ENCODE peak calls at places on chromosome 4, in five cellular contexts. One of them, this sample, is unnamed.

GRCh38 chr4:120432451-120432850 is 365.8 kb upstream of the MAD2L1 start:
- DNase-seq in SK-N-SH: no peak
- DNase-seq in H1: no peak
- DNase-seq in HCT116: no peak
- DNase-seq in HepG2: no peak
- DNase-seq in this sample: no peak

GRCh38 chr4:169051936-169052335 is 41.9 kb upstream of the CBR4 start:
- DNase-seq in SK-N-SH: no peak
- DNase-seq in H1: no peak
- DNase-seq in HCT116: no peak
- DNase-seq in HepG2: no peak
- DNase-seq in this sample: no peak

GRCh38 chr4:95158045-95158444 is 390.7 kb downstream of the UNC5C start:
- DNase-seq in SK-N-SH: no peak
- DNase-seq in H1: no peak
- DNase-seq in HCT116: no peak
- DNase-seq in HepG2: no peak
- DNase-seq in this sample: no peak

GRCh38 chr4:171007618-171008390 is 805.4 kb upstream of the GALNTL6 start:
- DNase-seq in SK-N-SH: no peak
- DNase-seq in H1: no peak
- DNase-seq in HCT116: no peak
- DNase-seq in HepG2: no peak
- DNase-seq in this sample: no peak

GRCh38 chr4:118833192-118833820 is 2.6 kb downstream of the SEC24D start:
- DNase-seq in SK-N-SH: no peak
- DNase-seq in H1: no peak
- DNase-seq in HCT116: no peak
- DNase-seq in HepG2: no peak
- DNase-seq in this sample: no peak

GRCh38 chr4:21136231-21136630 is 436.0 kb downstream of the PACRGL start:
- DNase-seq in SK-N-SH: no peak
- DNase-seq in H1: no peak
- DNase-seq in HCT116: no peak
- DNase-seq in HepG2: no peak
- DNase-seq in this sample: no peak

GRCh38 chr4:186144596-186145569 is 40.4 kb downstream of the FAM149A start:
- DNase-seq in SK-N-SH: peak
- DNase-seq in H1: peak
- DNase-seq in HCT116: no peak
- DNase-seq in HepG2: no peak
- DNase-seq in this sample: peak

GRCh38 chr4:77950204-77950603 is 87.6 kb downstream of the MRPL1 start:
- DNase-seq in SK-N-SH: no peak
- DNase-seq in H1: no peak
- DNase-seq in HCT116: no peak
- DNase-seq in HepG2: no peak
- DNase-seq in this sample: no peak

GRCh38 chr4:11700751-11701226 is 272.1 kb upstream of the HS3ST1 start:
- DNase-seq in SK-N-SH: no peak
- DNase-seq in H1: no peak
- DNase-seq in HCT116: peak
- DNase-seq in HepG2: no peak
- DNase-seq in this sample: no peak

GRCh38 chr4:139018501-139018900 is 2.9 kb downstream of the NOCT start:
- DNase-seq in SK-N-SH: no peak
- DNase-seq in H1: no peak
- DNase-seq in HCT116: no peak
- DNase-seq in HepG2: no peak
- DNase-seq in this sample: no peak

GRCh38 chr4:139017861-139018260 is 2.3 kb downstream of the NOCT start:
- DNase-seq in SK-N-SH: no peak
- DNase-seq in H1: no peak
- DNase-seq in HCT116: no peak
- DNase-seq in HepG2: no peak
- DNase-seq in this sample: no peak

GRCh38 chr4:139015948-139016451 is 419 bp downstream of the NOCT start:
- DNase-seq in SK-N-SH: no peak
- DNase-seq in H1: no peak
- DNase-seq in HCT116: no peak
- DNase-seq in HepG2: peak
- DNase-seq in this sample: no peak

GRCh38 chr4:139014391-139015268 is 951 bp upstream of the NOCT start:
- DNase-seq in SK-N-SH: peak
- DNase-seq in H1: no peak
- DNase-seq in HCT116: peak
- DNase-seq in HepG2: peak
- DNase-seq in this sample: no peak

DNA sequence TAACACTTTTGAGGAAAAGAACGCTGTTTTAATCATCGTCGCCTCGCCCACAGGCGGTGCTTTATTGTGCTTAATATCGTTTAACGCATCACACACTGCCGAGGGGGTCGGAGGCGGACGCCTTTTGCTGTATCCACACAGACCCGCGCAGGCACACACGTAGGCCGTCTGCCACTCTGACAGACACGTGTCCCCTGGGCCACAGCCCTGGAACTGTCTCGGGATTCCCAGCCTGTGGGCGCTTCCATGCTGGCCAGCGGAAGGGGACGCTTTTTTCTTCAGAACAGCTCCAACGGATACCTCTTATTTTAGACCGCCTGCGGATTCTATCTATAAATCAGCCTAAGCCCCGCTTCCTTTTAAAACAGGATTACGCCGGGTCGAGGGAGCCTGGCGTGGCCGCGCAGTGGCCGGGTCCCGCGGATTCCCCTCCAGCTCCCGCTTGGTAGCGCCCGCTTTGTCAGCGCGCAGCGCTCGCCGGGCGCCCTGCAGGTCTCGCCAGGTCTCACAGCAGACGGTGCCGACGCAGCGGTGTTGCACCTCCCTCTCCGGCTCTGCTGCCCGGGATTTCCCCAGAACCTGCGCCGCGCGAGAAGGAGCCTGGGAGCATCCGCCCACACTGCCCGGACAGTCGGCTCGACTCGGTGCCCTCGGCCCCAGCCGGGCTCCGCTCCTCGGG is at the start of gene NOCT:
- DNase-seq in SK-N-SH: peak
- DNase-seq in H1: peak
- DNase-seq in HCT116: peak
- DNase-seq in HepG2: peak
- DNase-seq in this sample: peak
- TF ChIP-seq JUND in SK-N-SH: peak
- TF ChIP-seq JUND in H1: peak
- TF ChIP-seq JUND in HCT116: peak
- TF ChIP-seq JUND in HepG2: peak
- TF ChIP-seq JUND in this sample: peak

GRCh38 chr4:111398906-111399330 is 746.3 kb upstream of the FAM241A start:
- DNase-seq in SK-N-SH: no peak
- DNase-seq in H1: no peak
- DNase-seq in HCT116: no peak
- DNase-seq in HepG2: no peak
- DNase-seq in this sample: no peak
- TF ChIP-seq JUND in SK-N-SH: no peak
- TF ChIP-seq JUND in H1: no peak
- TF ChIP-seq JUND in HCT116: no peak
- TF ChIP-seq JUND in HepG2: no peak
- TF ChIP-seq JUND in this sample: no peak

DNA sequence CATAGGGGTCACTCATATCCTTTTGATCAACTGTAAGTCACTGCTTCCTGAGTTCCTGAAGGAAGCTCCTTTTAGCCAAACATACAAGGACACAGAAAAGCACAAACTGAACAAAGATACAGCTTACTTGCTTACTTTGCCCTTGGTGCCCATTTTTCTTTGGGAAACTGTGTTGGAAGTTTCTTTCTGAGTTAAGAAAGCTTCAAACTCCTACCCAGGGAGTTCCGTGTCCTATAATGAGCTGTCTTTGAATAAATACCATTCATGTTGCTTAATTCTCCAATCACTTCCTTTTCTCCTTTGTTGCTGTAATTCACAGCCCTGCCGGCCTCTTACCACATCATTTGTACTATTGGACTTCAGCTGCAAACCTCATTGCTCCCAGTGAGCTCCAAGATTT is at the start of gene ADH4:
- DNase-seq in SK-N-SH: no peak
- DNase-seq in H1: no peak
- DNase-seq in HCT116: no peak
- DNase-seq in HepG2: peak
- DNase-seq in this sample: no peak
- TF ChIP-seq JUND in SK-N-SH: no peak
- TF ChIP-seq JUND in H1: no peak
- TF ChIP-seq JUND in HCT116: no peak
- TF ChIP-seq JUND in HepG2: no peak
- TF ChIP-seq JUND in this sample: no peak

DNA sequence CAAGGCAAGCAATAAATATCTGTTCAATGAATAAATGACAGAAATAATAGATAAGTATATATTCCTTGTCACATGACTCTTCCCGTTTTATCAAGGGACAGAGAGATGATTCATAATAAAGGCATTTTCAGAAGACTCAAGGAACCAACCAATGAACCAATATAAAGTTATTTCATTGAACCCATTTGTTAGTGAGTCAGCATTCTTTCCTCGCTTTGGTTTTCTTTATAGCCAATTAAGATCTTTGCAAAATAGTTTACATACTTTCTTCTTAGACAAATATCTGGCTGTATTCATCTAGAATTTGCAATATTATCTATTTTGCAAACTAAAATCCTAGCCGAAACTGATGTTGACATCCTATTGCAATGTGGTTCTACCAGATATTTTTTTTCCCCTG is 269.4 kb downstream of the IL15 start:
- DNase-seq in SK-N-SH: no peak
- DNase-seq in H1: no peak
- DNase-seq in HCT116: no peak
- DNase-seq in HepG2: no peak
- DNase-seq in this sample: no peak
- TF ChIP-seq JUND in SK-N-SH: peak
- TF ChIP-seq JUND in H1: no peak
- TF ChIP-seq JUND in HCT116: no peak
- TF ChIP-seq JUND in HepG2: no peak
- TF ChIP-seq JUND in this sample: no peak

DNA sequence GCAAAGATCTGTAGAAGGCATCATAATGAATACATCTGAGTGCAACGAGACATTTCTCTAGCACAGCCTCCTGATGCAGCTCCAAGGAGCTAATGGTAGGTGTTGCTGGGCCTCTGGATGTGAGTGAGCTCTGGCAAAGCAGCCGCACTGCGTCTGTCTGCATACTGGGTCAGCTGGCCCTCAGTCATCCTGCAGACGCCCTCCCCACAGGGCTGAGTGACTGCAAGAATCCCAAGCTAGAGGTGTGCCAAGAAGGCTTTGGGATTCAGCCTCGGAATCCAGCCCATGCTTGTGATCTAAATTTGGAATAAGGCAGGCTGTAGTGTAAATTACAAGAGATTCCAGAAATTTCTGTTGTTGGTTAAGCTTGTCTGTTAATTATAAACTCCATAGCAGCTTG is 18.5 kb downstream of the HERC3 start:
- DNase-seq in SK-N-SH: no peak
- DNase-seq in H1: no peak
- DNase-seq in HCT116: no peak
- DNase-seq in HepG2: no peak
- DNase-seq in this sample: no peak
- TF ChIP-seq JUND in SK-N-SH: no peak
- TF ChIP-seq JUND in H1: no peak
- TF ChIP-seq JUND in HCT116: no peak
- TF ChIP-seq JUND in HepG2: no peak
- TF ChIP-seq JUND in this sample: no peak

This sample was measured in T47D.